ENCODE peak calls at places on chromosomes 5 and 9, in seven cellular contexts. One of them, this sample, is unnamed.
A peak's percentile ranks its signal among the peaks of the same experiment; 100 is the strongest.

GRCh38 chr5:14040542-14040941 is 96.1 kb upstream of the DNAH5 start:
- DNase-seq in ovary: no peak
- DNase-seq in MG63: no peak
- DNase-seq in pancreas: no peak
- DNase-seq in prostate gland: no peak
- DNase-seq in mammary epithelial cell: no peak
- DNase-seq in CD4-positive, alpha-beta memory T cell: no peak
- DNase-seq in this sample: no peak

GRCh38 chr5:166768536-166768935 is 1522.9 kb upstream of the WWC1 start:
- DNase-seq in ovary: no peak
- DNase-seq in MG63: no peak
- DNase-seq in pancreas: no peak
- DNase-seq in prostate gland: no peak
- DNase-seq in mammary epithelial cell: peak; percentile 4
- DNase-seq in CD4-positive, alpha-beta memory T cell: no peak
- DNase-seq in this sample: peak; percentile 22

GRCh38 chr9:17928228-17928627 is 349.4 kb downstream of the SH3GL2 start:
- DNase-seq in ovary: no peak
- DNase-seq in MG63: no peak
- DNase-seq in pancreas: no peak
- DNase-seq in prostate gland: no peak
- DNase-seq in mammary epithelial cell: no peak
- DNase-seq in CD4-positive, alpha-beta memory T cell: no peak
- DNase-seq in this sample: no peak

GRCh38 chr9:127092041-127092608 is 30.3 kb downstream of the ANGPTL2 start:
- DNase-seq in ovary: no peak
- DNase-seq in MG63: no peak
- DNase-seq in pancreas: no peak
- DNase-seq in prostate gland: no peak
- DNase-seq in mammary epithelial cell: no peak
- DNase-seq in CD4-positive, alpha-beta memory T cell: no peak
- DNase-seq in this sample: no peak

GRCh38 chr5:30768061-30768460 is 425.4 kb upstream of the CDH6 start:
- DNase-seq in ovary: no peak
- DNase-seq in MG63: no peak
- DNase-seq in pancreas: no peak
- DNase-seq in prostate gland: no peak
- DNase-seq in mammary epithelial cell: no peak
- DNase-seq in CD4-positive, alpha-beta memory T cell: no peak
- DNase-seq in this sample: no peak

GRCh38 chr5:98605010-98605425 is 168.4 kb upstream of the RGMB start:
- DNase-seq in ovary: no peak
- DNase-seq in MG63: peak; percentile 26
- DNase-seq in pancreas: no peak
- DNase-seq in prostate gland: no peak
- DNase-seq in mammary epithelial cell: no peak
- DNase-seq in CD4-positive, alpha-beta memory T cell: no peak
- DNase-seq in this sample: peak; percentile 31

GRCh38 chr9:1018121-1018520 is 32.0 kb upstream of the DMRT2 start:
- DNase-seq in ovary: no peak
- DNase-seq in MG63: no peak
- DNase-seq in pancreas: no peak
- DNase-seq in prostate gland: no peak
- DNase-seq in mammary epithelial cell: no peak
- DNase-seq in CD4-positive, alpha-beta memory T cell: no peak
- DNase-seq in this sample: peak; percentile 48

GRCh38 chr9:117304613-117305012 is 110.2 kb downstream of the ASTN2 start:
- DNase-seq in ovary: no peak
- DNase-seq in MG63: no peak
- DNase-seq in pancreas: no peak
- DNase-seq in prostate gland: no peak
- DNase-seq in mammary epithelial cell: no peak
- DNase-seq in CD4-positive, alpha-beta memory T cell: no peak
- DNase-seq in this sample: no peak

GRCh38 chr5:143636951-143637528 is 174.9 kb upstream of the HMHB1 start:
- DNase-seq in ovary: no peak
- DNase-seq in MG63: no peak
- DNase-seq in pancreas: no peak
- DNase-seq in prostate gland: no peak
- DNase-seq in mammary epithelial cell: no peak
- DNase-seq in CD4-positive, alpha-beta memory T cell: no peak
- DNase-seq in this sample: no peak

GRCh38 chr5:40551706-40552557 is 127.8 kb upstream of the PTGER4 start:
- DNase-seq in ovary: no peak
- DNase-seq in MG63: peak; percentile 90
- DNase-seq in pancreas: no peak
- DNase-seq in prostate gland: peak; percentile 55
- DNase-seq in mammary epithelial cell: peak; percentile 85
- DNase-seq in CD4-positive, alpha-beta memory T cell: no peak
- DNase-seq in this sample: peak; percentile 95

GRCh38 chr9:117919594-117919993 is 215.4 kb downstream of the TLR4 start:
- DNase-seq in ovary: no peak
- DNase-seq in MG63: no peak
- DNase-seq in pancreas: no peak
- DNase-seq in prostate gland: no peak
- DNase-seq in mammary epithelial cell: no peak
- DNase-seq in CD4-positive, alpha-beta memory T cell: no peak
- DNase-seq in this sample: no peak

GRCh38 chr5:160083012-160083436 is 36.2 kb downstream of the PWWP2A start:
- DNase-seq in ovary: no peak
- DNase-seq in MG63: peak; percentile 69
- DNase-seq in pancreas: no peak
- DNase-seq in prostate gland: no peak
- DNase-seq in mammary epithelial cell: peak; percentile 56
- DNase-seq in CD4-positive, alpha-beta memory T cell: no peak
- DNase-seq in this sample: peak; percentile 63

GRCh38 chr9:5846501-5846921 is 13.6 kb upstream of the ERMP1 start:
- DNase-seq in ovary: no peak
- DNase-seq in MG63: no peak
- DNase-seq in pancreas: no peak
- DNase-seq in prostate gland: no peak
- DNase-seq in mammary epithelial cell: peak; percentile 65
- DNase-seq in CD4-positive, alpha-beta memory T cell: no peak
- DNase-seq in this sample: peak; percentile 58

GRCh38 chr5:78959767-78960166 is 25.3 kb downstream of the ARSB start:
- DNase-seq in ovary: no peak
- DNase-seq in MG63: no peak
- DNase-seq in pancreas: no peak
- DNase-seq in prostate gland: no peak
- DNase-seq in mammary epithelial cell: no peak
- DNase-seq in CD4-positive, alpha-beta memory T cell: no peak
- DNase-seq in this sample: no peak

GRCh38 chr5:72146056-72146455 is 38.8 kb downstream of the MAP1B start:
- DNase-seq in ovary: no peak
- DNase-seq in MG63: no peak
- DNase-seq in pancreas: no peak
- DNase-seq in prostate gland: no peak
- DNase-seq in mammary epithelial cell: no peak
- DNase-seq in CD4-positive, alpha-beta memory T cell: no peak
- DNase-seq in this sample: no peak

GRCh38 chr9:124869466-124869985 is 7.6 kb downstream of the ARPC5L start:
- DNase-seq in ovary: peak; percentile 45
- DNase-seq in MG63: peak; percentile 38
- DNase-seq in pancreas: peak; percentile 71
- DNase-seq in prostate gland: no peak
- DNase-seq in mammary epithelial cell: peak; percentile 48
- DNase-seq in CD4-positive, alpha-beta memory T cell: peak; percentile 48
- DNase-seq in this sample: no peak

GRCh38 chr5:73638344-73639095 is 12.5 kb downstream of the ARHGEF28 start:
- DNase-seq in ovary: no peak
- DNase-seq in MG63: no peak
- DNase-seq in pancreas: no peak
- DNase-seq in prostate gland: no peak
- DNase-seq in mammary epithelial cell: peak; percentile 71
- DNase-seq in CD4-positive, alpha-beta memory T cell: no peak
- DNase-seq in this sample: peak; percentile 86

GRCh38 chr9:128946945-128947422 is 419 bp downstream of the DOLK start:
- DNase-seq in ovary: no peak
- DNase-seq in MG63: peak; percentile 50
- DNase-seq in pancreas: no peak
- DNase-seq in prostate gland: peak; percentile 17
- DNase-seq in mammary epithelial cell: peak; percentile 30
- DNase-seq in CD4-positive, alpha-beta memory T cell: no peak
- DNase-seq in this sample: no peak

GRCh38 chr9:87267701-87268100 is 230.0 kb upstream of the DAPK1 start:
- DNase-seq in ovary: no peak
- DNase-seq in MG63: peak; percentile 92
- DNase-seq in pancreas: no peak
- DNase-seq in prostate gland: no peak
- DNase-seq in mammary epithelial cell: no peak
- DNase-seq in CD4-positive, alpha-beta memory T cell: no peak
- DNase-seq in this sample: no peak

GRCh38 chr9:77647267-77647658 is 859 bp downstream of the GNA14 start:
- DNase-seq in ovary: no peak
- DNase-seq in MG63: no peak
- DNase-seq in pancreas: no peak
- DNase-seq in prostate gland: no peak
- DNase-seq in mammary epithelial cell: no peak
- DNase-seq in CD4-positive, alpha-beta memory T cell: no peak
- DNase-seq in this sample: no peak

GRCh38 chr9:96113045-96113444 is 188.9 kb downstream of the HSD17B3 start:
- DNase-seq in ovary: no peak
- DNase-seq in MG63: no peak
- DNase-seq in pancreas: no peak
- DNase-seq in prostate gland: no peak
- DNase-seq in mammary epithelial cell: no peak
- DNase-seq in CD4-positive, alpha-beta memory T cell: no peak
- DNase-seq in this sample: no peak

GRCh38 chr9:96107436-96107835 is 194.5 kb downstream of the HSD17B3 start:
- DNase-seq in ovary: no peak
- DNase-seq in MG63: no peak
- DNase-seq in pancreas: no peak
- DNase-seq in prostate gland: no peak
- DNase-seq in mammary epithelial cell: no peak
- DNase-seq in CD4-positive, alpha-beta memory T cell: no peak
- DNase-seq in this sample: no peak

GRCh38 chr9:96109718-96110351 is 192.1 kb downstream of the HSD17B3 start:
- DNase-seq in ovary: no peak
- DNase-seq in MG63: no peak
- DNase-seq in pancreas: no peak
- DNase-seq in prostate gland: no peak
- DNase-seq in mammary epithelial cell: no peak
- DNase-seq in CD4-positive, alpha-beta memory T cell: no peak
- DNase-seq in this sample: peak; percentile 43
- H3K4me3 ChIP-seq in ovary: no peak overlapping the region
- H3K4me3 ChIP-seq in MG63: no peak overlapping the region
- H3K4me3 ChIP-seq in pancreas: no peak overlapping the region
- H3K4me3 ChIP-seq in prostate gland: no peak overlapping the region
- H3K4me3 ChIP-seq in mammary epithelial cell: no peak overlapping the region
- H3K4me3 ChIP-seq in CD4-positive, alpha-beta memory T cell: no peak overlapping the region
- H3K4me3 ChIP-seq in this sample: no peak overlapping the region

GRCh38 chr9:20597862-20598261 is 24.4 kb downstream of the MLLT3 start:
- DNase-seq in ovary: no peak
- DNase-seq in MG63: no peak
- DNase-seq in pancreas: no peak
- DNase-seq in prostate gland: no peak
- DNase-seq in mammary epithelial cell: no peak
- DNase-seq in CD4-positive, alpha-beta memory T cell: no peak
- DNase-seq in this sample: no peak

GRCh38 chr9:20599195-20599594 is 23.1 kb downstream of the MLLT3 start:
- DNase-seq in ovary: no peak
- DNase-seq in MG63: peak; percentile 81
- DNase-seq in pancreas: no peak
- DNase-seq in prostate gland: no peak
- DNase-seq in mammary epithelial cell: no peak
- DNase-seq in CD4-positive, alpha-beta memory T cell: no peak
- DNase-seq in this sample: peak; percentile 59

GRCh38 chr9:20594521-20594920 is 27.8 kb downstream of the MLLT3 start:
- DNase-seq in ovary: no peak
- DNase-seq in MG63: peak; percentile 90
- DNase-seq in pancreas: no peak
- DNase-seq in prostate gland: no peak
- DNase-seq in mammary epithelial cell: no peak
- DNase-seq in CD4-positive, alpha-beta memory T cell: no peak
- DNase-seq in this sample: no peak

GRCh38 chr9:20601292-20601691 is 21.0 kb downstream of the MLLT3 start:
- DNase-seq in ovary: no peak
- DNase-seq in MG63: no peak
- DNase-seq in pancreas: no peak
- DNase-seq in prostate gland: no peak
- DNase-seq in mammary epithelial cell: no peak
- DNase-seq in CD4-positive, alpha-beta memory T cell: no peak
- DNase-seq in this sample: no peak

GRCh38 chr9:20598367-20598766 is 23.9 kb downstream of the MLLT3 start:
- DNase-seq in ovary: no peak
- DNase-seq in MG63: no peak
- DNase-seq in pancreas: no peak
- DNase-seq in prostate gland: no peak
- DNase-seq in mammary epithelial cell: no peak
- DNase-seq in CD4-positive, alpha-beta memory T cell: no peak
- DNase-seq in this sample: no peak
- H3K4me3 ChIP-seq in ovary: no peak overlapping the region
- H3K4me3 ChIP-seq in MG63: no peak overlapping the region
- H3K4me3 ChIP-seq in pancreas: no peak overlapping the region
- H3K4me3 ChIP-seq in prostate gland: no peak overlapping the region
- H3K4me3 ChIP-seq in mammary epithelial cell: no peak overlapping the region
- H3K4me3 ChIP-seq in CD4-positive, alpha-beta memory T cell: no peak overlapping the region
- H3K4me3 ChIP-seq in this sample: no peak overlapping the region

DNA sequence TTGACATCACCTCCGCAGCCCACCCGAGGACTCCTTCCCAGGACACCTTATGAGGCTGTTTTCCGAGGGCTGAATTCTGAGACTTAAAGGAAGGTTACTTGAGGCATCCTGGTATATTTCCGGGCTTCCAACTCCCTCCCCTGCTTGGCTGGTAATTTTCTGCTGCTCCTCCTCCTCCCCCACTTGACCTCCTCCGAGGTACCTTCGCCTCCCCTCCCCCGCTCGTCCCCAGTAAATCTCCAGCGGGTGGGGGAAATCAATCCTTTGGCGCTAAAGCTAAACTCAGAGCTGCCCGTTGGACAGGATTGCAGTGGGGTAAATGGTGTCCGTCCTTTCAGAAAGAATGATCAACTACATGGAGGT is 4.9 kb upstream of the ISL1 start:
- DNase-seq in ovary: no peak
- DNase-seq in MG63: no peak
- DNase-seq in pancreas: no peak
- DNase-seq in prostate gland: no peak
- DNase-seq in mammary epithelial cell: no peak
- DNase-seq in CD4-positive, alpha-beta memory T cell: no peak
- DNase-seq in this sample: no peak
- H3K4me3 ChIP-seq in ovary: no peak overlapping the region
- H3K4me3 ChIP-seq in MG63: peak overlapping the region; percentile 45
- H3K4me3 ChIP-seq in pancreas: peak overlapping the region; percentile 8
- H3K4me3 ChIP-seq in prostate gland: peak overlapping the region; percentile 16
- H3K4me3 ChIP-seq in mammary epithelial cell: no peak overlapping the region
- H3K4me3 ChIP-seq in CD4-positive, alpha-beta memory T cell: no peak overlapping the region
- H3K4me3 ChIP-seq in this sample: peak overlapping the region; percentile 37

GRCh38 chr5:105409695-105410094 is 1847.1 kb upstream of the NUDT12 start:
- DNase-seq in ovary: no peak
- DNase-seq in MG63: no peak
- DNase-seq in pancreas: no peak
- DNase-seq in prostate gland: no peak
- DNase-seq in mammary epithelial cell: no peak
- DNase-seq in CD4-positive, alpha-beta memory T cell: no peak
- DNase-seq in this sample: no peak

DNA sequence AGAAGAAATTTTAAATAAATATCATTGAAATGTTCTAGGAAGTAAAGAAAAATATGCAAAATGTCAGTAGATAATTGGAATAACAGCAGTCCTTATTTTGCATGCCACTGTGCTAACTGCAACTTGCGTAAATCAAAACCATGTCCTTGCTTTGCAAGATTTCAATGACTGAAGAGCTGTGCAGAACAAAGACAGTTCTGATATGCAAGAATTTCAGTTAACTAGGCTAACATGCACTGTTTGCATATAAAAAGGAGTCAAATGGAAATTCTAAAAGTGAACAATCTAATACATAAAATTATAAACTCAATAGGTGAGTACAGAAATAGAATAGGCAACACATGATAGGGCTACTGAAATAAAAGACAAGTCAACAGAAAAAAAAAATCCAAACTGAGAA is 1844.6 kb upstream of the NUDT12 start:
- DNase-seq in ovary: no peak
- DNase-seq in MG63: no peak
- DNase-seq in pancreas: no peak
- DNase-seq in prostate gland: no peak
- DNase-seq in mammary epithelial cell: no peak
- DNase-seq in CD4-positive, alpha-beta memory T cell: no peak
- DNase-seq in this sample: no peak
- H3K4me3 ChIP-seq in ovary: no peak overlapping the region
- H3K4me3 ChIP-seq in MG63: no peak overlapping the region
- H3K4me3 ChIP-seq in pancreas: no peak overlapping the region
- H3K4me3 ChIP-seq in prostate gland: no peak overlapping the region
- H3K4me3 ChIP-seq in mammary epithelial cell: no peak overlapping the region
- H3K4me3 ChIP-seq in CD4-positive, alpha-beta memory T cell: no peak overlapping the region
- H3K4me3 ChIP-seq in this sample: no peak overlapping the region

This sample was measured in bronchial epithelial cell.